ENCODE peak calls at places on chromosomes 6 and 20, in five cellular contexts. I is stimulated activated CD4-positive, alpha-beta T cell treated with anti-CD3 and anti-CD28 coated beads, TNF-alpha, amount 100 ng/mL, for 24 hours; T is left colon; D is ELR; B is nucleus accumbens. F is an unnamed sample.

GRCh38 chr6:4510317-4510716 is 265.9 kb upstream of the CDYL start:
- DNase-seq in T (no peak), B (no peak), I (no peak), D (no peak), F (no peak)

GRCh38 chr6:68158256-68158655 is 476.8 kb upstream of the ADGRB3 start:
- DNase-seq in T (no peak), B (no peak), D (no peak), I (no peak), F (no peak)

GRCh38 chr6:26170181-26170580 is 83.0 kb downstream of the HFE start:
- DNase-seq in I (no peak), D (no peak), B (no peak), T (no peak), F (no peak)

GRCh38 chr6:5466459-5466858 is 205.1 kb downstream of the FARS2 start:
- DNase-seq in I (no peak), D (peak; percentile 78), B (no peak), T (no peak), F (no peak)

GRCh38 chr6:41371461-41371991 is 36.1 kb downstream of the NCR2 start:
- DNase-seq in T (peak; percentile 47), D (peak; percentile 56), B (no peak), I (no peak), F (peak; percentile 44)

GRCh38 chr6:1240766-1241165 is 71.1 kb upstream of the FOXQ1 start:
- DNase-seq in B (no peak), T (no peak), I (no peak), D (peak; percentile 49), F (no peak)

GRCh38 chr6:150857062-150857905 is 8.2 kb upstream of the MTHFD1L start:
- DNase-seq in I (no peak), D (peak; percentile 95), T (no peak), B (no peak), F (peak; percentile 57)

GRCh38 chr6:138666636-138667035 is 106.9 kb upstream of the CCDC28A start:
- DNase-seq in I (no peak), B (no peak), D (no peak), T (no peak), F (no peak)

GRCh38 chr6:50380409-50381105 is 330.8 kb upstream of the DEFB112 start:
- DNase-seq in D (no peak), T (no peak), I (no peak), B (no peak), F (no peak)

GRCh38 chr20:32534661-32535240 is 50.4 kb downstream of the NOL4L start:
- DNase-seq in I (no peak), D (no peak), B (no peak), T (no peak), F (no peak)

GRCh38 chr6:50128420-50129005 is 78.8 kb upstream of the DEFB112 start:
- DNase-seq in B (no peak), T (no peak), D (peak; percentile 39), I (no peak), F (no peak)

GRCh38 chr6:22227824-22228610 is 68.8 kb downstream of the PRL start:
- DNase-seq in T (no peak), I (no peak), D (no peak), B (no peak), F (no peak)

GRCh38 chr6:54238407-54238806 is 69.8 kb upstream of the TINAG start:
- DNase-seq in D (no peak), I (no peak), T (no peak), B (no peak), F (no peak)

GRCh38 chr20:6074145-6074561 is 20.3 kb upstream of the LRRN4 start:
- DNase-seq in T (no peak), D (peak; percentile 42), B (no peak), I (no peak), F (peak; percentile 46)

GRCh38 chr20:48718914-48719578 is 108.8 kb downstream of the PREX1 start:
- DNase-seq in B (no peak), D (peak; percentile 47), T (no peak), I (no peak), F (no peak)

GRCh38 chr20:9353180-9353915 is 161.0 kb upstream of the LAMP5 start:
- DNase-seq in D (no peak), B (no peak), I (no peak), T (no peak), F (no peak)

GRCh38 chr6:43964659-43965570 is 162.3 kb downstream of the MRPL14 start:
- DNase-seq in D (no peak), T (no peak), I (no peak), B (no peak), F (no peak)

GRCh38 chr6:44524491-44525227 is 137.2 kb downstream of the CDC5L start:
- DNase-seq in T (no peak), D (no peak), I (no peak), B (no peak), F (peak; percentile 40)

GRCh38 chr6:130778946-130779657 is 48.1 kb upstream of the SMLR1 start:
- DNase-seq in T (no peak), D (peak; percentile 76), B (no peak), I (no peak), F (peak; percentile 74)

GRCh38 chr6:25960689-25961088 is 1.9 kb upstream of the TRIM38 start:
- DNase-seq in D (no peak), T (no peak), I (peak; percentile 43), B (no peak), F (no peak)

GRCh38 chr6:37452522-37452921 is 19.5 kb downstream of the CMTR1 start:
- DNase-seq in B (no peak), T (no peak), D (no peak), I (no peak), F (no peak)

GRCh38 chr20:5041433-5041832 is 40.1 kb upstream of the SLC23A2 start:
- DNase-seq in B (no peak), T (no peak), I (no peak), D (no peak), F (no peak)

GRCh38 chr6:10302566-10303235 is 112.2 kb downstream of the TFAP2A start:
- DNase-seq in B (no peak), I (no peak), D (no peak), T (no peak), F (no peak)

GRCh38 chr20:61253264-61253639 is 1.2 kb downstream of the CDH4 start:
- DNase-seq in T (no peak), B (no peak), I (no peak), D (peak; percentile 73), F (no peak)

GRCh38 chr20:45011108-45011526 is 44.8 kb downstream of the STK4 start:
- DNase-seq in D (peak; percentile 89), B (no peak), I (peak; percentile 43), T (peak; percentile 31), F (peak; percentile 32)

GRCh38 chr6:32669893-32670292 is 3.4 kb upstream of the HLA-DQB1 start:
- DNase-seq in T (no peak), I (no peak), B (no peak), D (no peak), F (no peak)

GRCh38 chr20:21693322-21693721 is 12.1 kb upstream of the PAX1 start:
- DNase-seq in I (no peak), T (no peak), B (no peak), D (no peak), F (peak; percentile 0)

GRCh38 chr6:151730496-151730870 is 77.0 kb upstream of the ESR1 start:
- DNase-seq in I (no peak), T (no peak), B (no peak), D (no peak), F (no peak)

GRCh38 chr6:34243901-34244884 is 4.6 kb downstream of the SMIM29 start:
- DNase-seq in D (peak; percentile 100), T (no peak), I (peak; percentile 54), B (peak; percentile 33), F (peak; percentile 77)

GRCh38 chr6:135281227-135281626 is 100.1 kb downstream of the MYB start:
- DNase-seq in T (no peak), D (no peak), B (no peak), I (no peak), F (peak; percentile 87)

GRCh38 chr20:62831854-62832211 is 15.0 kb downstream of the COL9A3 start:
- DNase-seq in D (no peak), T (no peak), B (no peak), I (no peak), F (no peak)

GRCh38 chr20:11581271-11581670 is 336.4 kb upstream of the BTBD3 start:
- DNase-seq in I (no peak), D (peak; percentile 3), B (no peak), T (no peak), F (peak; percentile 96)

F was measured in MV-4-11.